ENCODE peak calls at places on chromosomes 5 and 9, in eight cellular contexts. G is hepatocyte; E is endothelial cell of umbilical vein; A is IMR-90; R is upper lobe of right lung; O is tibial artery; W is right lobe of liver; Y is CD8-positive, alpha-beta T cell. C is an unnamed sample.

GRCh38 chr5:168788107-168788506 is 208.9 kb upstream of the PANK3 start:
- DNase-seq in W (no peak), G (no peak), O (no peak), A (no peak), Y (no peak), E (no peak), R (no peak), C (no peak)

GRCh38 chr9:128917151-128917849 is 3.5 kb upstream of the PHYHD1 start:
- DNase-seq in R (peak; percentile 89), O (peak; percentile 97), W (peak; percentile 87), A (peak; percentile 64), G (no peak), E (peak; percentile 86), Y (no peak), C (peak; percentile 85)

GRCh38 chr5:148452499-148453193 is 68.9 kb downstream of the FBXO38 start:
- DNase-seq in G (no peak), W (no peak), Y (no peak), E (no peak), O (no peak), A (no peak), R (no peak), C (peak; percentile 39)

GRCh38 chr9:76441551-76442322 is 17.2 kb upstream of the GCNT1 start:
- DNase-seq in G (no peak), E (peak; percentile 77), W (no peak), R (no peak), A (peak; percentile 92), Y (no peak), O (no peak), C (no peak)

GRCh38 chr5:122715095-122715494 is 59.8 kb upstream of the SNX2 start:
- DNase-seq in W (no peak), O (no peak), R (no peak), E (no peak), A (peak; percentile 6), Y (no peak), G (no peak), C (no peak)

GRCh38 chr5:31957151-31957550 is 217.0 kb downstream of the GOLPH3 start:
- DNase-seq in R (no peak), Y (no peak), A (no peak), G (no peak), O (no peak), W (no peak), E (no peak), C (peak; percentile 33)

GRCh38 chr9:21228122-21228521 is at the start of gene IFNA17:
- DNase-seq in O (no peak), A (no peak), W (no peak), E (no peak), R (no peak), G (no peak), Y (no peak), C (no peak)

GRCh38 chr5:11608530-11608929 is 295.7 kb downstream of the CTNND2 start:
- DNase-seq in Y (no peak), O (no peak), E (no peak), R (no peak), W (no peak), G (no peak), A (no peak), C (no peak)

GRCh38 chr9:127135056-127135745 is 12.8 kb upstream of the ANGPTL2 start:
- DNase-seq in A (no peak), R (peak; percentile 31), G (no peak), E (no peak), W (no peak), O (no peak), Y (no peak), C (no peak)

GRCh38 chr5:167853421-167853820 is 438.0 kb upstream of the WWC1 start:
- DNase-seq in Y (no peak), E (no peak), R (no peak), O (no peak), G (no peak), A (peak; percentile 59), W (no peak), C (no peak)

GRCh38 chr5:106454651-106455415 is 1215.9 kb downstream of the EFNA5 start:
- DNase-seq in O (no peak), A (peak; percentile 36), R (no peak), Y (no peak), G (peak; percentile 40), E (peak; percentile 72), W (no peak), C (no peak)

GRCh38 chr5:13771011-13771571 is 173.4 kb downstream of the DNAH5 start:
- DNase-seq in A (peak; percentile 88), W (no peak), E (no peak), R (no peak), O (no peak), Y (no peak), G (no peak), C (no peak)

GRCh38 chr5:88827997-88828396 is 55.0 kb downstream of the MEF2C start:
- DNase-seq in Y (no peak), R (no peak), G (no peak), A (peak; percentile 14), W (no peak), O (no peak), E (peak; percentile 63), C (no peak)

GRCh38 chr5:88831856-88832255 is 51.1 kb downstream of the MEF2C start:
- DNase-seq in E (peak; percentile 59), W (no peak), R (no peak), A (no peak), O (no peak), Y (no peak), G (no peak), C (no peak)

GRCh38 chr5:88829773-88830172 is 53.2 kb downstream of the MEF2C start:
- DNase-seq in G (no peak), Y (no peak), R (no peak), A (no peak), W (no peak), E (peak; percentile 50), O (no peak), C (no peak)

GRCh38 chr5:88829053-88829452 is 53.9 kb downstream of the MEF2C start:
- DNase-seq in A (no peak), E (peak; percentile 63), W (no peak), G (no peak), R (no peak), Y (no peak), O (no peak), C (no peak)

DNA sequence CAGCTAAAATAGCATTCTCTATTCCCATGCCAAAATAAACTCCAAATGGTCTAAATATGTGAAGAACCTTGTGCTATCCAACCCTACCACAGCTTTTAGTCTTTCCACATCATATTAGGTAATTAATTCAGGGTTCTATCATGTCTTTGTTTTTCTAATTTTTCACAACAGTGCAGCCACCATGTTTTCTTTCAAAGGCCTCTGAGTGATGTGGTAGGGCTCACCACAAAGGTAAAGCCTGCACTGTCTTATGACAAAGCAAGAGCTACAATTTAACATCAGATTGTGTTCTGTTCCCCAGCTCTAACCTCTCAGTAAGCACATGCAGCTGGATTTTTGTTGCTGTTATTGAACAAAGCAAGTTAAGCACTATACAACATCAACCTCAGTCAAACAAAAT is 52.4 kb downstream of the MEF2C start:
- DNase-seq in W (no peak), A (no peak), Y (no peak), O (no peak), G (no peak), R (no peak), E (no peak), C (no peak)
- H3K27ac ChIP-seq in W (no peak overlapping the region), A (no peak overlapping the region), Y (no peak overlapping the region), O (peak overlapping the region; percentile 70), G (no peak overlapping the region), R (peak overlapping the region; percentile 69), E (peak overlapping the region; percentile 94), C (peak overlapping the region; percentile 90)

DNA sequence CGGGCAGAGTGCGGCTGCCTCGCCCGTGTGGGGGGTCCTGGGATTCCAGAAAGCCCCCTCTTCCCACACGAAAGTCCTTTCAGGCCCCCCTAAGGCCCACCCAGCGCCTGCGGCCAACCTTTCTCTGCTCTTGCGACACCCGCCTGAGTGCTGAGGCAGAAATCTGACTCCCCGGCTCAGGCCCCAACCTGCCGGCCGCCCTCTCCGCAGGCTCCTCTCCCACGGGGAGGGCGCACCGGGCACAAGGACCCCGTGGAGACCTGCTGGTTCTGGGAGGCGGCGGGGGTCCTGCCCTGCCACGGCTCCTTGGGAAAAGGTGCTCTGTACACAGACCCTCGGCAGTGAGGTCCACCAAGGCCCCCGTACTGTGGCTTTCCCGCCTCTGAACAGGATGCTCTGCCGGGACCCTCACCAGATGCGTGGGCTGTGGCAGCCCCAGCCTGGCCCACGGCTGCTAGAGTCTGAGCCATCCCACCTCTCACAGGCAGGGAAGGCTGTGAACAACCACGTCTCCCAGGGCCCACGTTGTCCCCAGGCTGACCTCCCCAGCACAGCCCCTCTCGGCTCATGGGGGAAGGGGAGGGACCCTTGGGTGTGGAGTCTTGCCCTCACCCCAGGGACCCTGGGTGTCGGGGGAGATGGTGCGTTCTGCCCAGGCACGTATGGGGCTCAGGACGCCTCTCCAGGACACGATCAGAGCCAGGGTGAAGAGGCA is 41.5 kb upstream of the EGFL7 start:
- DNase-seq in W (peak; percentile 31), A (no peak), O (no peak), G (no peak), Y (no peak), R (no peak), E (no peak), C (no peak)
- H3K4me1 ChIP-seq in W (peaks cover 56% of the 10 kb centered on the region), A (peaks cover 12% of the 10 kb centered on the region), O (peaks cover 28% of the 10 kb centered on the region), G (peaks cover 40% of the 10 kb centered on the region), Y (peaks cover 17% of the 10 kb centered on the region), R (peaks cover 49% of the 10 kb centered on the region), E (peaks cover 12% of the 10 kb centered on the region), C (peaks cover 35% of the 10 kb centered on the region)

GRCh38 chr9:135079018-135079417 is 8.4 kb upstream of the OLFM1 start:
- DNase-seq in R (no peak), G (no peak), A (no peak), E (no peak), O (peak; percentile 28), Y (no peak), W (no peak), C (no peak)

GRCh38 chr9:135077497-135078200 is 9.8 kb upstream of the OLFM1 start:
- DNase-seq in R (peak; percentile 66), O (peak; percentile 55), G (peak; percentile 68), A (no peak), W (peak; percentile 34), E (peak; percentile 7), Y (no peak), C (no peak)

GRCh38 chr9:135079676-135080075 is 7.8 kb upstream of the OLFM1 start:
- DNase-seq in Y (no peak), O (peak; percentile 41), W (no peak), R (no peak), G (no peak), E (no peak), A (no peak), C (no peak)

GRCh38 chr9:135076876-135077430 is 10.5 kb upstream of the OLFM1 start:
- DNase-seq in E (no peak), W (no peak), R (peak; percentile 42), O (peak; percentile 27), A (no peak), G (no peak), Y (no peak), C (no peak)

DNA sequence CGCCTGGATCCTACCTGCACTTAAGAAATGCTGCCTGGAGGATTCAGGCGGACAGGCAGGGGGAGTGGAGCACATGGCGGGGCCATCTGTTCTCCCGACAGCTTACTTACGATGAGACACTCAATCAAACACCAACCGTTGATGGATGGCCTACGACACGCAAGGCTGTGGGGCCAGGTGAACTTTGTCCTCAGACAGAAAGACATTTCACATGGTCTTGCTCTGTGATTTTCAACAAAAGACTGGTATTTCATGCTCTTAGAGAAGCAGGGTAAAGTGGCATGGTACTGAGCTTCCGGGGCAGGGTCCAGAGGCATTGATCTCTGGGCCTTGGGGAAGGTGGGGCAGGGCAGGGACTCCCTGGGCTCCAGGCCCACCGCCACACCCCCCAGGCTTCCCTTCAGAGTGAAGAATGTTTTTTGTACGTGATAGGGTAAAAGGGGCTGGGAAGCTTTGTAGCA is 9.1 kb upstream of the OLFM1 start:
- DNase-seq in O (peak; percentile 59), W (no peak), E (no peak), R (no peak), A (no peak), G (no peak), Y (no peak), C (no peak)
- TF ChIP-seq CTCF in O (no peak), W (no peak), E (no peak), R (no peak), A (no peak), G (no peak), Y (no peak), C (no peak)

GRCh38 chr5:172732201-172732865 is 38.7 kb downstream of the DUSP1 start:
- DNase-seq in W (no peak), R (no peak), Y (no peak), O (no peak), G (no peak), E (no peak), A (no peak), C (no peak)
- H3K27ac ChIP-seq in W (no peak overlapping the region), R (peak overlapping the region; percentile 96), Y (no peak overlapping the region), O (peak overlapping the region; percentile 94), G (peak overlapping the region; percentile 97), E (no peak overlapping the region), A (no peak overlapping the region), C (peak overlapping the region; percentile 91)